ENCODE peak calls at places on chromosomes 3 and 15, in six cellular contexts. One of them, this sample, is unnamed.

GRCh38 chr3:23928525-23928924 is 11.6 kb downstream of the RPL15 start:
- DNase-seq in HEK293T: no peak
- DNase-seq in A549: no peak
- DNase-seq in IMR-90: no peak
- DNase-seq in HepG2: no peak
- DNase-seq in K562: no peak
- DNase-seq in this sample: no peak

GRCh38 chr3:111681705-111682426 is 86.7 kb upstream of the ZBED2 start:
- DNase-seq in K562: no peak
- DNase-seq in IMR-90: no peak
- DNase-seq in A549: no peak
- DNase-seq in HepG2: peak; percentile 59
- DNase-seq in HEK293T: no peak
- DNase-seq in this sample: no peak

GRCh38 chr3:170222647-170223541 is 670 bp downstream of the PRKCI start:
- DNase-seq in HEK293T: peak; percentile 34
- DNase-seq in HepG2: peak; percentile 12
- DNase-seq in IMR-90: peak; percentile 28
- DNase-seq in K562: peak; percentile 67
- DNase-seq in A549: peak; percentile 69
- DNase-seq in this sample: no peak

GRCh38 chr3:191499307-191500125 is 38.6 kb downstream of the PYDC2 start:
- DNase-seq in IMR-90: peak; percentile 16
- DNase-seq in HepG2: no peak
- DNase-seq in K562: peak; percentile 68
- DNase-seq in A549: no peak
- DNase-seq in HEK293T: peak; percentile 36
- DNase-seq in this sample: no peak

GRCh38 chr15:64938192-64938591 is 26.5 kb downstream of the ANKDD1A start:
- DNase-seq in HEK293T: no peak
- DNase-seq in IMR-90: peak; percentile 48
- DNase-seq in K562: no peak
- DNase-seq in A549: no peak
- DNase-seq in HepG2: peak; percentile 77
- DNase-seq in this sample: no peak

GRCh38 chr3:124785966-124786365 is 55.7 kb downstream of the UMPS start:
- DNase-seq in A549: no peak
- DNase-seq in HEK293T: no peak
- DNase-seq in HepG2: no peak
- DNase-seq in IMR-90: peak; percentile 28
- DNase-seq in K562: no peak
- DNase-seq in this sample: no peak

GRCh38 chr3:66035763-66036477 is 2.8 kb downstream of the MAGI1 start:
- DNase-seq in HEK293T: no peak
- DNase-seq in IMR-90: no peak
- DNase-seq in A549: no peak
- DNase-seq in K562: no peak
- DNase-seq in HepG2: peak; percentile 59
- DNase-seq in this sample: no peak

GRCh38 chr3:142273501-142273900 is 48.1 kb upstream of the GK5 start:
- DNase-seq in HEK293T: no peak
- DNase-seq in HepG2: no peak
- DNase-seq in A549: no peak
- DNase-seq in K562: no peak
- DNase-seq in IMR-90: no peak
- DNase-seq in this sample: no peak

GRCh38 chr3:9396301-9396631 is 1.1 kb upstream of the SETD5 start:
- DNase-seq in K562: peak; percentile 97
- DNase-seq in HEK293T: peak; percentile 69
- DNase-seq in HepG2: no peak
- DNase-seq in IMR-90: peak; percentile 96
- DNase-seq in A549: peak; percentile 76
- DNase-seq in this sample: peak; percentile 72

GRCh38 chr3:30166535-30166934 is 439.9 kb upstream of the TGFBR2 start:
- DNase-seq in K562: no peak
- DNase-seq in HEK293T: no peak
- DNase-seq in HepG2: no peak
- DNase-seq in A549: no peak
- DNase-seq in IMR-90: no peak
- DNase-seq in this sample: no peak

GRCh38 chr3:141452773-141453172 is 34.1 kb upstream of the RASA2 start:
- DNase-seq in IMR-90: no peak
- DNase-seq in A549: no peak
- DNase-seq in HepG2: no peak
- DNase-seq in K562: no peak
- DNase-seq in HEK293T: no peak
- DNase-seq in this sample: no peak

GRCh38 chr3:122324871-122325323 is at the start of gene CSTA:
- DNase-seq in IMR-90: no peak
- DNase-seq in HEK293T: no peak
- DNase-seq in HepG2: no peak
- DNase-seq in A549: no peak
- DNase-seq in K562: no peak
- DNase-seq in this sample: no peak

GRCh38 chr3:169980055-169980454 is 13.4 kb downstream of the SEC62 start:
- DNase-seq in A549: no peak
- DNase-seq in HEK293T: no peak
- DNase-seq in IMR-90: peak; percentile 84
- DNase-seq in K562: no peak
- DNase-seq in HepG2: peak; percentile 47
- DNase-seq in this sample: no peak

GRCh38 chr3:39110041-39110639 is 2.7 kb downstream of the TTC21A start:
- DNase-seq in K562: peak; percentile 17
- DNase-seq in HepG2: no peak
- DNase-seq in A549: no peak
- DNase-seq in IMR-90: no peak
- DNase-seq in HEK293T: peak; percentile 34
- DNase-seq in this sample: no peak

GRCh38 chr3:196969660-196970546 is 1.3 kb upstream of the PIGZ start:
- DNase-seq in HEK293T: peak; percentile 81
- DNase-seq in HepG2: no peak
- DNase-seq in K562: peak; percentile 82
- DNase-seq in A549: peak; percentile 68
- DNase-seq in IMR-90: peak; percentile 35
- DNase-seq in this sample: no peak

GRCh38 chr3:88912294-88913014 is 195.0 kb upstream of the EPHA3 start:
- DNase-seq in K562: no peak
- DNase-seq in HEK293T: no peak
- DNase-seq in IMR-90: no peak
- DNase-seq in A549: no peak
- DNase-seq in HepG2: no peak
- DNase-seq in this sample: no peak

GRCh38 chr3:197124713-197125112 is 95.1 kb upstream of the MELTF start:
- DNase-seq in IMR-90: peak; percentile 11
- DNase-seq in HEK293T: no peak
- DNase-seq in HepG2: no peak
- DNase-seq in A549: no peak
- DNase-seq in K562: no peak
- DNase-seq in this sample: no peak

GRCh38 chr3:188000361-188000861 is 153.5 kb upstream of the LPP start:
- DNase-seq in HEK293T: no peak
- DNase-seq in A549: no peak
- DNase-seq in HepG2: no peak
- DNase-seq in IMR-90: no peak
- DNase-seq in K562: no peak
- DNase-seq in this sample: no peak

GRCh38 chr3:110969229-110970211 is 102.1 kb upstream of the NECTIN3 start:
- DNase-seq in IMR-90: no peak
- DNase-seq in A549: no peak
- DNase-seq in HepG2: no peak
- DNase-seq in K562: no peak
- DNase-seq in HEK293T: no peak
- DNase-seq in this sample: no peak

GRCh38 chr15:92845109-92845508 is 55.0 kb upstream of the CHD2 start:
- DNase-seq in IMR-90: peak; percentile 58
- DNase-seq in HEK293T: no peak
- DNase-seq in HepG2: peak; percentile 28
- DNase-seq in A549: no peak
- DNase-seq in K562: peak; percentile 36
- DNase-seq in this sample: peak; percentile 74

GRCh38 chr15:94476681-94477080 is 245.3 kb downstream of the MCTP2 start:
- DNase-seq in HepG2: no peak
- DNase-seq in IMR-90: no peak
- DNase-seq in HEK293T: no peak
- DNase-seq in K562: no peak
- DNase-seq in A549: no peak
- DNase-seq in this sample: no peak

GRCh38 chr3:40639006-40639405 is 114.2 kb downstream of the ZNF621 start:
- DNase-seq in A549: no peak
- DNase-seq in K562: no peak
- DNase-seq in HEK293T: no peak
- DNase-seq in HepG2: no peak
- DNase-seq in IMR-90: no peak
- DNase-seq in this sample: no peak

GRCh38 chr3:164848922-164849321 is 229.4 kb downstream of the SI start:
- DNase-seq in HepG2: no peak
- DNase-seq in K562: no peak
- DNase-seq in IMR-90: no peak
- DNase-seq in A549: no peak
- DNase-seq in HEK293T: no peak
- DNase-seq in this sample: no peak

GRCh38 chr15:85329561-85330421 is 50.6 kb upstream of the AKAP13 start:
- DNase-seq in IMR-90: peak; percentile 78
- DNase-seq in A549: peak; percentile 58
- DNase-seq in HepG2: no peak
- DNase-seq in K562: no peak
- DNase-seq in HEK293T: no peak
- DNase-seq in this sample: peak; percentile 88
- TF ChIP-seq BHLHE40 in IMR-90: no peak
- TF ChIP-seq BHLHE40 in A549: no peak
- TF ChIP-seq BHLHE40 in HepG2: no peak
- TF ChIP-seq BHLHE40 in K562: no peak
- TF ChIP-seq BHLHE40 in HEK293T: no peak
- TF ChIP-seq BHLHE40 in this sample: peak; percentile 88

DNA sequence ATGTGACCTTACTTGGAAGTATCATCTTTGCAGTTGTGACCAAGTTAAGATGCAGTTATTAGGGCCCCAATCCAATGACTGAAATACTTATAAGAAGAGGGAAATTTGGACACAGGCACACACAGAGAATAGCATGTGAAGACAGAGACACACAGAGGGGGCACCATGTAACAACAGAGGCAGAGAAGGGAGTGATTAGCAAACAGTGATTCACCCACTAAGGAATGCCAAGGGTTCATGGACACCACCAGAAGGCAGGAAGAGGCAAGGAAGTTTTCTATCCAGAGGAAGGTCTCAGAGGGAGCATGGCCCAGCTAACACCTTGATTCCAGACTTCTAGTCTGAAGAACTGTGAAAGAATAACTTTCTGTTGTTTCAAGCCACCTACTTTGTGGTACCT is 25.0 kb downstream of the SIDT1 start:
- DNase-seq in HEK293T: no peak
- DNase-seq in IMR-90: peak; percentile 21
- DNase-seq in HepG2: peak; percentile 67
- DNase-seq in A549: peak; percentile 43
- DNase-seq in K562: no peak
- DNase-seq in this sample: no peak
- TF ChIP-seq BHLHE40 in HEK293T: no peak
- TF ChIP-seq BHLHE40 in IMR-90: no peak
- TF ChIP-seq BHLHE40 in HepG2: no peak
- TF ChIP-seq BHLHE40 in A549: no peak
- TF ChIP-seq BHLHE40 in K562: no peak
- TF ChIP-seq BHLHE40 in this sample: no peak

DNA sequence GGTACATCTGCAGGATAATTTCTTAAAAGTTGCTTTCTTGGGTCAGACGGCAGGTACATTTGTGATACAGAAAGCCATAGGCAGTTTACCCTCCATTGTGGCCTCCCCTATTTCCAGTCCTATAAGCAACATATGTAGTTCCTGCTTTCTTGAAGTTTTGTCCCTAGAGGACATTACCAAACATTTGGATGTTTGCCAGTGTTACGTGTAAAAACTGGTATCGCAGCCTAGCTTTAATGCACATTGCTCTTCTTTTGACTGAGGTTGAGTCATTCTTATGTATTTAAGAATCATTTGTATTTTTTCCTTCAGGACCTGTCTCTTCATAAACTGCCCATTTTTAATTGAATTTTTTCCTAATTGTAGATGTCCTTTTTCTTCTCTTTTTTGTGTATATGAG is 114.3 kb downstream of the DIPK2A start:
- DNase-seq in IMR-90: peak; percentile 32
- DNase-seq in A549: no peak
- DNase-seq in HEK293T: peak; percentile 7
- DNase-seq in HepG2: no peak
- DNase-seq in K562: peak; percentile 5
- DNase-seq in this sample: no peak
- TF ChIP-seq BHLHE40 in IMR-90: no peak
- TF ChIP-seq BHLHE40 in A549: no peak
- TF ChIP-seq BHLHE40 in HEK293T: no peak
- TF ChIP-seq BHLHE40 in HepG2: no peak
- TF ChIP-seq BHLHE40 in K562: no peak
- TF ChIP-seq BHLHE40 in this sample: no peak

GRCh38 chr3:46710671-46711295 is 6.9 kb downstream of the PRSS50 start:
- DNase-seq in HEK293T: no peak
- DNase-seq in K562: no peak
- DNase-seq in IMR-90: no peak
- DNase-seq in A549: no peak
- DNase-seq in HepG2: no peak
- DNase-seq in this sample: no peak
- TF ChIP-seq BHLHE40 in HEK293T: no peak
- TF ChIP-seq BHLHE40 in K562: no peak
- TF ChIP-seq BHLHE40 in IMR-90: no peak
- TF ChIP-seq BHLHE40 in A549: no peak
- TF ChIP-seq BHLHE40 in HepG2: no peak
- TF ChIP-seq BHLHE40 in this sample: no peak